ENCODE peak calls at places on chromosomes 1 and 21, in five cellular contexts. One of them, this sample, is unnamed. For H3K9me3, the result is how much of the 10 kb centered on the place peaks cover.

GRCh38 chr1:45895406-45895805 is 92.0 kb downstream of the MAST2 start:
- DNase-seq in adrenal gland: no peak
- DNase-seq in PC-9: no peak
- DNase-seq in IMR-90: no peak
- DNase-seq in body of pancreas: no peak
- DNase-seq in this sample: no peak

GRCh38 chr1:152768847-152769533 is 6.0 kb upstream of the LCE1F start:
- DNase-seq in adrenal gland: no peak
- DNase-seq in PC-9: no peak
- DNase-seq in IMR-90: no peak
- DNase-seq in body of pancreas: no peak
- DNase-seq in this sample: no peak

GRCh38 chr1:45348966-45349677 is 8.9 kb upstream of the MUTYH start:
- DNase-seq in adrenal gland: peak
- DNase-seq in PC-9: no peak
- DNase-seq in IMR-90: no peak
- DNase-seq in body of pancreas: peak
- DNase-seq in this sample: no peak

GRCh38 chr1:70483342-70483741 is 72.3 kb downstream of the CTH start:
- DNase-seq in adrenal gland: no peak
- DNase-seq in PC-9: no peak
- DNase-seq in IMR-90: no peak
- DNase-seq in body of pancreas: no peak
- DNase-seq in this sample: no peak

GRCh38 chr1:176391621-176392020 is 71.4 kb upstream of the PAPPA2 start:
- DNase-seq in adrenal gland: no peak
- DNase-seq in PC-9: no peak
- DNase-seq in IMR-90: no peak
- DNase-seq in body of pancreas: no peak
- DNase-seq in this sample: no peak

GRCh38 chr1:67601539-67601938 is 83.5 kb upstream of the GADD45A start:
- DNase-seq in adrenal gland: no peak
- DNase-seq in PC-9: no peak
- DNase-seq in IMR-90: no peak
- DNase-seq in body of pancreas: no peak
- DNase-seq in this sample: no peak

GRCh38 chr1:9400425-9401079 is 107.9 kb downstream of the SPSB1 start:
- DNase-seq in adrenal gland: no peak
- DNase-seq in PC-9: no peak
- DNase-seq in IMR-90: peak
- DNase-seq in body of pancreas: no peak
- DNase-seq in this sample: no peak

GRCh38 chr21:43911935-43912487 is 47.0 kb downstream of the AGPAT3 start:
- DNase-seq in adrenal gland: peak
- DNase-seq in PC-9: no peak
- DNase-seq in IMR-90: no peak
- DNase-seq in body of pancreas: no peak
- DNase-seq in this sample: no peak

GRCh38 chr1:231836227-231836893 is 209.8 kb downstream of the DISC1 start:
- DNase-seq in adrenal gland: no peak
- DNase-seq in PC-9: no peak
- DNase-seq in IMR-90: no peak
- DNase-seq in body of pancreas: no peak
- DNase-seq in this sample: no peak

GRCh38 chr1:203197625-203198024 is 11.1 kb upstream of the CHI3L1 start:
- DNase-seq in adrenal gland: no peak
- DNase-seq in PC-9: no peak
- DNase-seq in IMR-90: peak
- DNase-seq in body of pancreas: no peak
- DNase-seq in this sample: no peak

GRCh38 chr1:149979245-149979971 is 31.1 kb downstream of the OTUD7B start:
- DNase-seq in adrenal gland: no peak
- DNase-seq in PC-9: no peak
- DNase-seq in IMR-90: no peak
- DNase-seq in body of pancreas: no peak
- DNase-seq in this sample: no peak

GRCh38 chr21:36555199-36555598 is 75.3 kb upstream of the CLDN14 start:
- DNase-seq in adrenal gland: no peak
- DNase-seq in PC-9: no peak
- DNase-seq in IMR-90: no peak
- DNase-seq in body of pancreas: no peak
- DNase-seq in this sample: no peak

GRCh38 chr1:7471836-7472235 is 299.3 kb upstream of the VAMP3 start:
- DNase-seq in adrenal gland: no peak
- DNase-seq in PC-9: no peak
- DNase-seq in IMR-90: peak
- DNase-seq in body of pancreas: no peak
- DNase-seq in this sample: peak

GRCh38 chr1:76317299-76317913 is 242.9 kb downstream of the ST6GALNAC3 start:
- DNase-seq in adrenal gland: no peak
- DNase-seq in PC-9: no peak
- DNase-seq in IMR-90: no peak
- DNase-seq in body of pancreas: no peak
- DNase-seq in this sample: no peak

GRCh38 chr1:81030441-81030840 is 770.3 kb upstream of the ADGRL2 start:
- DNase-seq in adrenal gland: no peak
- DNase-seq in PC-9: no peak
- DNase-seq in IMR-90: no peak
- DNase-seq in body of pancreas: no peak
- DNase-seq in this sample: no peak

DNA sequence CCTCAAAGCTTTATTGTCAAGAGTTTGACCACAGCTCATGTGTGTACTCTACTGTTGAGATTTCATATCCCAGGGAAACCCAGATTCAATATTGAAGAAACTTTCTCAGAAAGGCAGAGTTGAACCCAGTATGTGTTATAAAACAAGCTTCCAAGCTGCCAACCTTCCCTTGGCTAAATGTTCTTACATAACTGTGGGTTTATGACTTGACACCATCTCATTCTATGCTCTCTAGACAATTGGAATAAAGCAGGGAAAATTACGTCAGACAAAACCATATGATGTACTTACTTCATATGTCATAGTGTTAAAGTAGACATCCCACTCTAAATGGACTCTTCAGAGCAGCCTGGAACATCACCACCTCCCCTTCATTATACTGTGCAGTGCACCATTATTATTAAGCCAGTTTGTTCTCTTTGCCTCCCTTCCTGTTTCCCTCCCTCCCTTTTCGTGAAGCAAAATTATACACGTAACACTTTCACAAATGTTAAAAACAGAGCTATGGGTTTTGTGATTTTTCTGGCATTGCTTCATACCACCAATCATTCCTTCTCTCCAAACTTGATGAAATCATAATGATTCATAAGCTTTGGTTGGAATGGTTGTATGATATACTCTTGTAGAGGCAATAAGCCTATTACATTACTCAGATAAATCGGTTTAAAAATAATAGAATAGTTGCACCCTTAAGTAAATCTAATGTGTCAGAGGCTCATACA is 507.2 kb downstream of the LTN1 start:
- DNase-seq in adrenal gland: no peak
- DNase-seq in PC-9: no peak
- DNase-seq in IMR-90: peak
- DNase-seq in body of pancreas: no peak
- DNase-seq in this sample: no peak
- H3K9me3 ChIP-seq in adrenal gland: under half
- H3K9me3 ChIP-seq in PC-9: under half
- H3K9me3 ChIP-seq in IMR-90: under half
- H3K9me3 ChIP-seq in body of pancreas: under half
- H3K9me3 ChIP-seq in this sample: under half

GRCh38 chr1:236757640-236758039 is 37.5 kb upstream of the MTR start:
- DNase-seq in adrenal gland: no peak
- DNase-seq in PC-9: no peak
- DNase-seq in IMR-90: no peak
- DNase-seq in body of pancreas: no peak
- DNase-seq in this sample: no peak

GRCh38 chr1:236751935-236752334 is 43.2 kb upstream of the MTR start:
- DNase-seq in adrenal gland: no peak
- DNase-seq in PC-9: no peak
- DNase-seq in IMR-90: no peak
- DNase-seq in body of pancreas: no peak
- DNase-seq in this sample: no peak

GRCh38 chr1:236753554-236753953 is 41.5 kb upstream of the MTR start:
- DNase-seq in adrenal gland: peak
- DNase-seq in PC-9: peak
- DNase-seq in IMR-90: peak
- DNase-seq in body of pancreas: peak
- DNase-seq in this sample: no peak

GRCh38 chr1:236753964-236754363 is 41.1 kb upstream of the MTR start:
- DNase-seq in adrenal gland: no peak
- DNase-seq in PC-9: no peak
- DNase-seq in IMR-90: no peak
- DNase-seq in body of pancreas: no peak
- DNase-seq in this sample: no peak

GRCh38 chr1:236754525-236755210 is 40.4 kb upstream of the MTR start:
- DNase-seq in adrenal gland: no peak
- DNase-seq in PC-9: no peak
- DNase-seq in IMR-90: no peak
- DNase-seq in body of pancreas: no peak
- DNase-seq in this sample: no peak
- H3K4me3 ChIP-seq in adrenal gland: no peak
- H3K4me3 ChIP-seq in PC-9: no peak
- H3K4me3 ChIP-seq in IMR-90: no peak
- H3K4me3 ChIP-seq in body of pancreas: no peak
- H3K4me3 ChIP-seq in this sample: no peak

GRCh38 chr1:4213599-4213998 is 313.5 kb upstream of the C1orf174 start:
- DNase-seq in adrenal gland: no peak
- DNase-seq in PC-9: no peak
- DNase-seq in IMR-90: no peak
- DNase-seq in body of pancreas: no peak
- DNase-seq in this sample: no peak
- H3K9me3 ChIP-seq in adrenal gland: under half
- H3K9me3 ChIP-seq in PC-9: under half
- H3K9me3 ChIP-seq in IMR-90: under half
- H3K9me3 ChIP-seq in body of pancreas: under half
- H3K9me3 ChIP-seq in this sample: under half

GRCh38 chr1:119485246-119485645 is 21.8 kb upstream of the HSD3B1 start:
- DNase-seq in adrenal gland: no peak
- DNase-seq in PC-9: no peak
- DNase-seq in IMR-90: no peak
- DNase-seq in body of pancreas: peak
- DNase-seq in this sample: no peak

GRCh38 chr1:119481951-119482350 is 25.1 kb upstream of the HSD3B1 start:
- DNase-seq in adrenal gland: no peak
- DNase-seq in PC-9: no peak
- DNase-seq in IMR-90: no peak
- DNase-seq in body of pancreas: no peak
- DNase-seq in this sample: no peak

GRCh38 chr1:119483441-119484200 is 23.4 kb upstream of the HSD3B1 start:
- DNase-seq in adrenal gland: no peak
- DNase-seq in PC-9: no peak
- DNase-seq in IMR-90: no peak
- DNase-seq in body of pancreas: no peak
- DNase-seq in this sample: no peak

GRCh38 chr1:119480175-119480574 is 26.8 kb upstream of the HSD3B1 start:
- DNase-seq in adrenal gland: no peak
- DNase-seq in PC-9: no peak
- DNase-seq in IMR-90: no peak
- DNase-seq in body of pancreas: no peak
- DNase-seq in this sample: no peak

DNA sequence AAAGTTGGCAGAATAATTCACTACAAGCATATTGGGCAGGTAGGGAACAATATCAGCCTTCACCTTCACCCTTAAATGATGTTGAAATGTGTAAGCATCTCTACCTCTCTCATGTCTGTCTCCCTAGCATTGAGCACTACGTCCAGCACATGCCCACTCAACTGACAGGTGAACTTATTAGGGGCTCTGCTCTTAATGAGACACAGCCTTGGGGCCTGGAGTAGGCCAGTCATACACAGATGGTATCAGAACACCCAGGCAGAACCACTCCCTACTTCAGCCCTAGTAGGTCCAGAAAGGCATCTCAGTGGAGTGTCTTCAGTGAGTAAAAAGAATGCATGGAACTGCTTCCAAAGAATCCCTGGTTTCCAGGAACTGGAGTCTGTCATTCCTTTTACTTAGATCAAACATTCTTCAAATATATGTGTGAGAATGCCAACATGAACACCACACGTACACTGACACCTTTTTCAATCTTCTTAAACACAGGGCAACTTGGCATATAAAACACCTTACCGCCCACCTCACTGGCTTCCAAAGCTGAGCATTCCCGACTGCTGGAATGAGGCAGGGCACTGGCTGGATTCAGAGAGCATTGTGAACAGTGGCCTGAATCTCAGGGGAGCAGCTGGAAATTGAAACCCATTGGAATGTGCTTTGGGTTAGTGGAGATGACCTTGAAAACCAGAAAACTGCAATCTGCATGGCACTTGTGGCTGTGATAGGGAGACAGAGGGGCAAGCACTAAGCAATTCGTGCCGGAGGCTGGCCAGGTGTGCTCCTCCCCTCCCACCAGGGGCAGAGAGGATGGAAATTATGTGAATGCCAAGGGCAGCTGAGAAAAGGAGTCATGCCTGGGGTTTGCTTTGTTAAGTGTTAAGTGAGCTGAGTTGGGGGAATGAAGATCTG is 24.2 kb upstream of the HSD3B1 start:
- DNase-seq in adrenal gland: no peak
- DNase-seq in PC-9: no peak
- DNase-seq in IMR-90: no peak
- DNase-seq in body of pancreas: no peak
- DNase-seq in this sample: no peak
- H3K4me3 ChIP-seq in adrenal gland: no peak
- H3K4me3 ChIP-seq in PC-9: no peak
- H3K4me3 ChIP-seq in IMR-90: no peak
- H3K4me3 ChIP-seq in body of pancreas: no peak
- H3K4me3 ChIP-seq in this sample: no peak

GRCh38 chr1:50921029-50921428 is 39.0 kb downstream of the FAF1 start:
- DNase-seq in adrenal gland: no peak
- DNase-seq in PC-9: no peak
- DNase-seq in IMR-90: no peak
- DNase-seq in body of pancreas: no peak
- DNase-seq in this sample: peak
- H3K9me3 ChIP-seq in adrenal gland: under half
- H3K9me3 ChIP-seq in PC-9: under half
- H3K9me3 ChIP-seq in IMR-90: under half
- H3K9me3 ChIP-seq in body of pancreas: under half
- H3K9me3 ChIP-seq in this sample: under half

This sample was measured in left lung.